ENCODE peak calls at places on chromosomes 5 and 9, in nine cellular contexts. O, A, R, C, Z, W, M, L and N are unnamed samples.

GRCh38 chr9:76687861-76688374 is 76.3 kb upstream of the PCA3 start:
- DNase-seq in C (no peak), Z (peak; percentile 54), W (no peak), A (no peak), L (peak; percentile 98), R (no peak), M (peak; percentile 81), O (peak; percentile 83), N (no peak)

GRCh38 chr5:59206132-59206581 is 623.3 kb downstream of the RAB3C start:
- DNase-seq in M (no peak), W (no peak), Z (no peak), A (no peak), C (no peak), R (no peak), O (peak; percentile 32), L (no peak), N (no peak)

GRCh38 chr9:19788152-19788551 is 685 bp downstream of the SLC24A2 start:
- DNase-seq in C (no peak), A (no peak), L (no peak), M (no peak), W (no peak), O (no peak), Z (no peak), R (no peak), N (no peak)

GRCh38 chr9:120531683-120532300 is 48.2 kb downstream of the CDK5RAP2 start:
- DNase-seq in A (no peak), C (no peak), R (no peak), L (peak; percentile 39), O (peak; percentile 16), W (no peak), M (peak; percentile 18), Z (no peak), N (no peak)

GRCh38 chr5:125244531-125244930 is 498.1 kb upstream of the ZNF608 start:
- DNase-seq in W (no peak), L (no peak), O (no peak), C (no peak), M (no peak), Z (no peak), R (no peak), A (no peak), N (no peak)

GRCh38 chr9:87592554-87593394 is 95.1 kb downstream of the DAPK1 start:
- DNase-seq in Z (no peak), O (no peak), C (no peak), R (no peak), M (peak; percentile 63), L (peak; percentile 83), W (no peak), A (no peak), N (no peak)

GRCh38 chr5:133939668-133940067 is 28.8 kb downstream of the C5orf15 start:
- DNase-seq in M (no peak), Z (no peak), A (no peak), R (no peak), L (no peak), C (no peak), O (no peak), W (no peak), N (no peak)

GRCh38 chr5:75089137-75089536 is 36.8 kb upstream of the GCNT4 start:
- DNase-seq in M (no peak), R (no peak), W (no peak), O (no peak), A (no peak), Z (no peak), C (no peak), L (peak; percentile 91), N (no peak)

GRCh38 chr5:83313431-83313830 is 158.1 kb upstream of the VCAN start:
- DNase-seq in M (peak; percentile 59), A (no peak), R (no peak), W (no peak), C (no peak), O (no peak), L (peak; percentile 41), Z (no peak), N (no peak)

GRCh38 chr9:69554945-69555344 is 117.2 kb downstream of the APBA1 start:
- DNase-seq in A (no peak), R (no peak), Z (peak; percentile 55), C (no peak), L (peak; percentile 89), M (peak; percentile 58), O (peak; percentile 22), W (no peak), N (no peak)

GRCh38 chr5:132495063-132495671 is 4.6 kb upstream of the IRF1 start:
- DNase-seq in R (peak; percentile 61), L (no peak), M (no peak), A (no peak), W (no peak), Z (no peak), O (no peak), C (no peak), N (peak; percentile 25)

GRCh38 chr5:149205625-149206523 is 64.6 kb downstream of the ABLIM3 start:
- DNase-seq in L (peak; percentile 45), O (peak; percentile 80), C (no peak), R (no peak), W (no peak), A (no peak), M (peak; percentile 63), Z (no peak), N (no peak)

GRCh38 chr9:120868676-120869359 is 8.2 kb downstream of the PHF19 start:
- DNase-seq in Z (peak; percentile 76), W (peak; percentile 93), O (peak; percentile 91), M (peak; percentile 94), R (peak; percentile 92), L (peak; percentile 97), C (peak; percentile 96), A (peak; percentile 92), N (peak; percentile 97)